ENCODE peak calls at places on chromosomes 12 and 14, in six cellular contexts. X is endothelial cell; N is NCI-H524; Y is GM03348; P is AG08395; C is CD8-positive, alpha-beta T cell. B is an unnamed sample.

GRCh38 chr14:23364164-23364571 is 804 bp downstream of the EFS start:
- DNase-seq in N (peak; percentile 79), Y (peak; percentile 43), X (no peak), P (peak; percentile 65), C (no peak), B (no peak)

GRCh38 chr12:130240831-130241590 is 78.7 kb downstream of the FZD10 start:
- DNase-seq in C (no peak), P (no peak), N (no peak), X (no peak), Y (no peak), B (no peak)

GRCh38 chr14:100159107-100159864 is at the start of gene DEGS2:
- DNase-seq in N (peak; percentile 58), C (no peak), P (no peak), X (no peak), Y (peak; percentile 40), B (no peak)

GRCh38 chr12:127422935-127423585 is 843.9 kb upstream of the TMEM132C start:
- DNase-seq in X (no peak), Y (no peak), P (peak; percentile 18), C (no peak), N (no peak), B (no peak)

GRCh38 chr12:100165356-100165755 is 22.7 kb upstream of the BLTP3B start:
- DNase-seq in Y (no peak), X (no peak), P (no peak), N (no peak), C (no peak), B (no peak)

GRCh38 chr12:62621239-62621638 is 154.6 kb downstream of the MON2 start:
- DNase-seq in X (no peak), P (no peak), N (no peak), Y (no peak), C (no peak), B (no peak)

GRCh38 chr12:12428047-12428446 is 71.2 kb downstream of the BORCS5 start:
- DNase-seq in N (no peak), P (no peak), X (no peak), Y (no peak), C (no peak), B (no peak)

GRCh38 chr14:81211844-81212243 is 8.9 kb downstream of the GTF2A1 start:
- DNase-seq in C (no peak), Y (no peak), P (peak; percentile 3), X (no peak), N (peak; percentile 68), B (peak; percentile 65)

GRCh38 chr12:127599441-127599840 is 667.5 kb upstream of the TMEM132C start:
- DNase-seq in C (no peak), X (no peak), P (no peak), N (peak; percentile 71), Y (no peak), B (no peak)

GRCh38 chr12:102965281-102966155 is 8.0 kb downstream of the ASCL1 start:
- DNase-seq in N (peak; percentile 6), C (no peak), X (no peak), Y (no peak), P (no peak), B (no peak)

GRCh38 chr12:49664167-49664566 is 40.8 kb downstream of the PRPF40B start:
- DNase-seq in N (no peak), P (no peak), Y (no peak), X (no peak), C (no peak), B (no peak)

GRCh38 chr12:109549613-109550309 is 23.5 kb downstream of the MMAB start:
- DNase-seq in N (peak; percentile 57), X (no peak), P (no peak), C (no peak), Y (no peak), B (no peak)

GRCh38 chr12:31234955-31235867 is 90.7 kb downstream of the SINHCAF start:
- DNase-seq in X (peak; percentile 57), C (no peak), Y (peak; percentile 77), N (peak; percentile 97), P (peak; percentile 66), B (peak; percentile 74)

GRCh38 chr12:114625294-114625851 is 58.6 kb downstream of the TBX3 start:
- DNase-seq in Y (peak; percentile 62), N (peak; percentile 17), P (peak; percentile 59), C (no peak), X (peak; percentile 79), B (peak; percentile 76)

GRCh38 chr12:122022393-122023338 is 982 bp downstream of the BCL7A start:
- DNase-seq in Y (peak; percentile 64), N (peak; percentile 15), X (peak; percentile 38), C (no peak), P (peak; percentile 39), B (no peak)

GRCh38 chr14:23057757-23058653 is 685 bp upstream of the CDH24 start:
- DNase-seq in X (peak; percentile 93), Y (peak; percentile 90), N (no peak), C (peak; percentile 70), P (peak; percentile 85), B (peak; percentile 72)

GRCh38 chr14:64234877-64235651 is 59.1 kb downstream of the ESR2 start:
- DNase-seq in P (no peak), X (no peak), N (peak; percentile 77), Y (no peak), C (no peak), B (no peak)

GRCh38 chr12:65999564-66000280 is 130.8 kb downstream of the LLPH start:
- DNase-seq in X (no peak), C (no peak), P (peak; percentile 20), Y (peak; percentile 41), N (no peak), B (peak; percentile 42)

GRCh38 chr12:23813206-23813605 is 136.3 kb downstream of the SOX5 start:
- DNase-seq in N (peak; percentile 81), P (no peak), Y (no peak), X (no peak), C (no peak), B (no peak)

GRCh38 chr12:56082967-56083366 is 3.0 kb downstream of the ERBB3 start:
- DNase-seq in C (no peak), Y (no peak), X (no peak), P (no peak), N (no peak), B (no peak)

GRCh38 chr12:54439096-54439495 is 20.0 kb upstream of the ITGA5 start:
- DNase-seq in Y (no peak), P (no peak), X (no peak), N (peak; percentile 23), C (no peak), B (no peak)

GRCh38 chr14:97687944-97688625 is 890.9 kb downstream of the VRK1 start:
- DNase-seq in P (peak; percentile 10), Y (peak; percentile 6), N (no peak), C (no peak), X (no peak), B (peak; percentile 32)

GRCh38 chr14:100523536-100524025 is 63.6 kb downstream of the BEGAIN start:
- DNase-seq in X (no peak), C (no peak), Y (peak; percentile 1), P (no peak), N (peak; percentile 81), B (no peak)

GRCh38 chr14:92724516-92725340 is 23.7 kb downstream of the LGMN start:
- DNase-seq in P (no peak), Y (no peak), N (no peak), X (no peak), C (no peak), B (no peak)

GRCh38 chr14:23432946-23433345 is 2.5 kb downstream of the MYH7 start:
- DNase-seq in C (no peak), P (no peak), Y (no peak), X (no peak), N (no peak), B (no peak)

GRCh38 chr12:94622475-94622874 is 27.9 kb downstream of the TMCC3 start:
- DNase-seq in N (no peak), C (no peak), P (no peak), X (no peak), Y (no peak), B (no peak)

GRCh38 chr12:6827437-6827894 is 741 bp upstream of the P3H3 start:
- DNase-seq in Y (peak; percentile 92), X (peak; percentile 67), N (peak; percentile 90), P (peak; percentile 92), C (no peak), B (peak; percentile 93)

GRCh38 chr12:50314629-50315312 is 31.5 kb upstream of the LIMA1 start:
- DNase-seq in X (peak; percentile 36), C (no peak), N (peak; percentile 58), P (peak; percentile 83), Y (peak; percentile 77), B (peak; percentile 35)

GRCh38 chr12:7068240-7068993 is 7.9 kb downstream of the C1S start:
- DNase-seq in P (no peak), N (no peak), X (no peak), C (no peak), Y (no peak), B (no peak)

GRCh38 chr14:64960762-64961276 is 11.3 kb downstream of the RAB15 start:
- DNase-seq in P (no peak), N (peak; percentile 31), Y (no peak), X (peak; percentile 38), C (no peak), B (no peak)

GRCh38 chr14:57182760-57183503 is 85.8 kb downstream of the EXOC5 start:
- DNase-seq in X (peak; percentile 40), C (no peak), Y (peak; percentile 13), P (no peak), N (peak; percentile 92), B (peak; percentile 23)

GRCh38 chr12:85825751-85826150 is 10.5 kb downstream of the RASSF9 start:
- DNase-seq in N (peak; percentile 70), P (no peak), X (no peak), Y (no peak), C (no peak), B (no peak)

GRCh38 chr14:64549805-64550538 is at the start of gene PPP1R36:
- DNase-seq in N (peak; percentile 83), X (peak; percentile 33), P (peak; percentile 48), Y (peak; percentile 73), C (no peak), B (peak; percentile 37)

GRCh38 chr12:46227616-46228015 is 41.2 kb downstream of the SLC38A1 start:
- DNase-seq in P (no peak), N (no peak), X (no peak), C (no peak), Y (peak; percentile 7), B (no peak)

GRCh38 chr14:67987596-67987995 is 168.0 kb downstream of the RAD51B start:
- DNase-seq in X (no peak), C (no peak), Y (peak; percentile 75), N (no peak), P (peak; percentile 14), B (peak; percentile 18)

GRCh38 chr12:30457621-30458289 is 237.9 kb downstream of the IPO8 start:
- DNase-seq in C (no peak), N (peak; percentile 67), X (no peak), P (peak; percentile 73), Y (peak; percentile 75), B (peak; percentile 84)

GRCh38 chr12:51827925-51828818 is 20.3 kb downstream of the FIGNL2 start:
- DNase-seq in Y (peak; percentile 44), C (no peak), P (no peak), X (no peak), N (no peak), B (peak; percentile 28)

GRCh38 chr12:100671396-100672074 is 98.1 kb downstream of the GAS2L3 start:
- DNase-seq in N (no peak), C (no peak), P (no peak), X (no peak), Y (no peak), B (no peak)

GRCh38 chr12:12837025-12837872 is 24.1 kb downstream of the DDX47 start:
- DNase-seq in N (peak; percentile 29), C (no peak), X (peak; percentile 12), P (peak; percentile 80), Y (peak; percentile 84), B (peak; percentile 74)

GRCh38 chr12:104792570-104792969 is 165.5 kb downstream of the SLC41A2 start:
- DNase-seq in C (no peak), N (no peak), X (no peak), P (peak; percentile 86), Y (peak; percentile 81), B (peak; percentile 89)